ENCODE peak calls at places on chromosomes 4 and X, in six cellular contexts. R is NCI-H1105 treated with DMSO at 0.1 percent for 48 hours, Q is epithelial cell of esophagus, D is ovary, S is mucosa of descending colon, P is psoas muscle. M is an unnamed sample.

GRCh38 chr4:98642991-98643426 is 15.4 kb downstream of the TSPAN5 start:
- DNase-seq in S (no peak), R (no peak), P (no peak), Q (peak; percentile 96), D (no peak), M (no peak)

GRCh38 chrX:129091097-129091496 is 432.2 kb downstream of the SMARCA1 start:
- DNase-seq in P (no peak), Q (no peak), D (no peak), R (peak; percentile 29), S (no peak), M (no peak)

GRCh38 chr4:24517676-24518075 is 66.7 kb downstream of the DHX15 start:
- DNase-seq in Q (no peak), S (no peak), R (no peak), D (no peak), P (no peak), M (no peak)

GRCh38 chr4:87677731-87678130 is 27.7 kb downstream of the DMP1 start:
- DNase-seq in S (no peak), Q (no peak), R (no peak), P (peak; percentile 75), D (peak; percentile 55), M (peak; percentile 51)

GRCh38 chrX:46029777-46030176 is 515.4 kb downstream of the ZNF674 start:
- DNase-seq in S (no peak), Q (peak; percentile 39), R (peak; percentile 95), D (no peak), P (no peak), M (no peak)

GRCh38 chrX:136577562-136577961 is 45.5 kb downstream of the VGLL1 start:
- DNase-seq in R (peak; percentile 63), P (peak; percentile 74), S (peak; percentile 49), Q (peak; percentile 54), D (peak; percentile 70), M (peak; percentile 78)

GRCh38 chrX:129961180-129962083 is 21.0 kb upstream of the BCORL1 start:
- DNase-seq in D (no peak), Q (peak; percentile 60), R (peak; percentile 42), S (peak; percentile 90), P (peak; percentile 76), M (peak; percentile 84)

GRCh38 chr4:2283199-2283711 is 21.3 kb upstream of the MXD4 start:
- DNase-seq in R (no peak), S (no peak), P (no peak), Q (no peak), D (no peak), M (no peak)

GRCh38 chr4:83118869-83119268 is 4.3 kb upstream of the PLAC8 start:
- DNase-seq in D (no peak), R (no peak), P (no peak), Q (no peak), S (no peak), M (no peak)

GRCh38 chrX:2385224-2385623 is 115.6 kb downstream of the DHRSX start:
- DNase-seq in D (no peak), Q (peak; percentile 64), P (no peak), S (no peak), R (no peak), M (no peak)

GRCh38 chr4:153205757-153206156 is 1.5 kb downstream of the TRIM2 start:
- DNase-seq in D (no peak), Q (peak; percentile 62), S (peak; percentile 66), P (no peak), R (no peak), M (no peak)

GRCh38 chrX:26295425-26295824 is 79.5 kb downstream of the MAGEB5 start:
- DNase-seq in R (no peak), Q (no peak), D (no peak), S (no peak), P (no peak), M (no peak)

GRCh38 chr4:98691588-98691987 is 33.2 kb upstream of the TSPAN5 start:
- DNase-seq in S (no peak), R (no peak), D (no peak), P (no peak), Q (no peak), M (no peak)

GRCh38 chr4:142497606-142498005 is 348.5 kb downstream of the INPP4B start:
- DNase-seq in Q (no peak), S (no peak), R (peak; percentile 0), P (no peak), D (no peak), M (no peak)

GRCh38 chrX:12975999-12976558 is 1.2 kb downstream of the TMSB4X start:
- DNase-seq in R (peak; percentile 45), D (peak; percentile 54), S (peak; percentile 69), Q (peak; percentile 34), P (peak; percentile 57), M (peak; percentile 70)

GRCh38 chrX:115630204-115630603 is 69.2 kb downstream of the PLS3 start:
- DNase-seq in P (no peak), D (no peak), R (no peak), Q (no peak), S (no peak), M (no peak)

GRCh38 chr4:184514121-184514988 is 40.0 kb upstream of the IRF2 start:
- DNase-seq in S (no peak), R (no peak), Q (peak; percentile 77), D (peak; percentile 56), P (peak; percentile 56), M (peak; percentile 83)

GRCh38 chr4:150323551-150324325 is 245.5 kb downstream of the DCLK2 start:
- DNase-seq in D (no peak), S (no peak), P (no peak), R (no peak), Q (no peak), M (no peak)

GRCh38 chr4:153188966-153189801 is 15.1 kb upstream of the TRIM2 start:
- DNase-seq in R (no peak), P (no peak), S (no peak), Q (peak; percentile 49), D (no peak), M (no peak)

GRCh38 chr4:158065176-158065575 is 107.6 kb downstream of the GASK1B start:
- DNase-seq in R (no peak), Q (no peak), D (no peak), P (no peak), S (no peak), M (no peak)

GRCh38 chr4:109915385-109916002 is 2.8 kb downstream of the EGF start:
- DNase-seq in D (no peak), Q (peak; percentile 17), S (no peak), P (peak; percentile 46), R (no peak), M (no peak)